ENCODE peak calls at places on chromosomes 2 and 18, in six cellular contexts. B is HFFc6, K is neural crest cell, J is fibroblast of mammary gland, C is foreskin fibroblast, U is transverse colon. E is an unnamed sample.

GRCh38 chr18:10792181-10792580 is 266.4 kb downstream of the NAPG start:
- DNase-seq in B (no peak), K (no peak), J (no peak), C (no peak), U (no peak), E (no peak)

GRCh38 chr2:70944291-70944690 is 8.6 kb downstream of the ATP6V1B1 start:
- DNase-seq in B (no peak), K (no peak), J (no peak), C (no peak), U (no peak), E (no peak)

GRCh38 chr18:49177812-49178211 is 227.0 kb upstream of the SMAD7 start:
- DNase-seq in B (peak; percentile 26), K (no peak), J (peak; percentile 72), C (peak; percentile 56), U (no peak), E (no peak)

GRCh38 chr2:238643400-238643907 is 204.4 kb upstream of the TWIST2 start:
- DNase-seq in B (no peak), K (no peak), J (peak; percentile 30), C (no peak), U (no peak), E (no peak)

GRCh38 chr2:199850718-199851498 is at the start of gene FTCDNL1:
- DNase-seq in B (peak; percentile 15), K (peak; percentile 56), J (peak; percentile 42), C (peak; percentile 77), U (peak; percentile 81), E (peak; percentile 71)

GRCh38 chr2:178256382-178257053 is 62.2 kb downstream of the OSBPL6 start:
- DNase-seq in B (no peak), K (no peak), J (no peak), C (peak; percentile 37), U (no peak), E (no peak)

GRCh38 chr2:221350621-221351020 is 221.5 kb downstream of the EPHA4 start:
- DNase-seq in B (no peak), K (no peak), J (peak; percentile 30), C (peak; percentile 64), U (no peak), E (no peak)

GRCh38 chr2:85753525-85754312 is at the start of gene ATOH8:
- DNase-seq in B (peak; percentile 59), K (peak; percentile 64), J (peak; percentile 61), C (peak; percentile 82), U (peak; percentile 68), E (peak; percentile 35)

GRCh38 chr2:9897331-9897737 is 54.1 kb downstream of the TAF1B start:
- DNase-seq in B (peak; percentile 88), K (no peak), J (peak; percentile 99), C (peak; percentile 98), U (peak; percentile 51), E (peak; percentile 33)

GRCh38 chr2:189951791-189952535 is 110.6 kb downstream of the MSTN start:
- DNase-seq in B (no peak), K (no peak), J (no peak), C (no peak), U (no peak), E (no peak)

GRCh38 chr2:190789074-190790004 is 91.3 kb upstream of the GLS start:
- DNase-seq in B (no peak), K (no peak), J (no peak), C (no peak), U (no peak), E (no peak)

GRCh38 chr2:53473236-53473635 is 294.4 kb upstream of the CHAC2 start:
- DNase-seq in B (no peak), K (no peak), J (no peak), C (no peak), U (peak; percentile 13), E (peak; percentile 12)

GRCh38 chr18:74654637-74655036 is 57.0 kb downstream of the ZNF407 start:
- DNase-seq in B (peak; percentile 33), K (no peak), J (peak; percentile 52), C (peak; percentile 41), U (no peak), E (no peak)

GRCh38 chr18:79881695-79882094 is 69.8 kb downstream of the SLC66A2 start:
- DNase-seq in B (no peak), K (no peak), J (no peak), C (no peak), U (no peak), E (no peak)

GRCh38 chr2:235135990-235136561 is 184.3 kb downstream of the SH3BP4 start:
- DNase-seq in B (peak; percentile 77), K (peak; percentile 85), J (peak; percentile 82), C (peak; percentile 90), U (peak; percentile 86), E (peak; percentile 91)

GRCh38 chr2:151483546-151483945 is 73.8 kb downstream of the RIF1 start:
- DNase-seq in B (no peak), K (no peak), J (no peak), C (no peak), U (no peak), E (no peak)

GRCh38 chr2:151482310-151482709 is 72.6 kb downstream of the RIF1 start:
- DNase-seq in B (no peak), K (no peak), J (no peak), C (no peak), U (no peak), E (no peak)

GRCh38 chr2:151484100-151484499 is 74.4 kb downstream of the RIF1 start:
- DNase-seq in B (no peak), K (no peak), J (no peak), C (no peak), U (no peak), E (no peak)

GRCh38 chr2:151478011-151478410 is 68.3 kb downstream of the RIF1 start:
- DNase-seq in B (peak; percentile 28), K (no peak), J (peak; percentile 38), C (peak; percentile 47), U (no peak), E (no peak)

GRCh38 chr2:151481744-151482143 is 72.0 kb downstream of the RIF1 start:
- DNase-seq in B (no peak), K (no peak), J (no peak), C (no peak), U (no peak), E (no peak)
- TF ChIP-seq CTCF in B (no peak), K (no peak), J (no peak), C (no peak), U (no peak), E (no peak)

GRCh38 chr2:33086400-33087015 is 139.8 kb downstream of the LTBP1 start:
- DNase-seq in B (no peak), K (no peak), J (peak; percentile 36), C (peak; percentile 45), U (peak; percentile 14), E (no peak)
- TF ChIP-seq CTCF in B (peak; percentile 44), K (no peak), J (peak; percentile 11), C (no peak), U (no peak), E (no peak)

DNA sequence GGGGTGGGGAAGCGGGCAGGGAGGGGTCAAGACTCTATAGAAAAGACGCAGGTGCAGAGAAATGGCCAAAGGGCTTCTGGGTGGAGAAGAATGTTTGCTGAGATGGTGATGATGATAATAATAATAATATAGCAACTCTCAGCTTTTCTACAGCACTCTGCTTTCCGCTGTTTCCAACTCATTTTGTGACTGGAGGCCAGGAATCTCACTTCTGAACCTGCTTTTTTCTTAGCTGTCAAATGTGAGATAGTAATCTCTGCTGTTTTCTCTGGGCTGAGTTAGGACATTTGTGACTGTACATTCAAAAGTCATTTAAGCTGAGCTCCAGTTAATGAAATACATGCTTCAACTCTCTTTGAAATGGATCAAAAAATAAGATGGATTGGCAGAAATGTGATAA is 58.4 kb downstream of the TNS1 start:
- DNase-seq in B (no peak), K (no peak), J (no peak), C (no peak), U (no peak), E (no peak)
- TF ChIP-seq CTCF in B (no peak), K (no peak), J (no peak), C (no peak), U (no peak), E (no peak)

GRCh38 chr2:168245074-168245825 is 2.1 kb downstream of the STK39 start:
- DNase-seq in B (no peak), K (no peak), J (no peak), C (peak; percentile 28), U (no peak), E (no peak)
- TF ChIP-seq CTCF in B (no peak), K (no peak), J (no peak), C (no peak), U (no peak), E (no peak)

DNA sequence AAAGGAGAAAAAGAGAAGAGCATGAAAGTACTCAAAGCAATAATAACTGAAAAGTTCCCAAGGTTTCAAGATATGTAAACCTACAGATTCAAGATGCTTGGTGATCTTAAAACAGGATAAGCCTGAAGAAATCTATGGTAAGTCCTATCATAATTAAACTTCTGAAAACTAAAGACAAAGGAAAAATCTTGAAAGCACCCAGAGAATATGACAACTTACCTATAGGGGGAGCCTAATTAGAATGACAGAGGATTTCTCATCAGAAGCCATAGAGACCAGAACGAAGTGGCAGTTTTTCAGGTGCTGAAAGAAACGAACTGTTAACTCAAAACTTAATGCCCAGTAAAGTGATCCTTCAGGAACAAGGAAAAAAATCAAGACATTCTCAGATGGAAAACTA is 59.7 kb downstream of the XDH start:
- DNase-seq in B (no peak), K (no peak), J (peak; percentile 31), C (peak; percentile 29), U (no peak), E (no peak)
- TF ChIP-seq CTCF in B (peak; percentile 75), K (peak; percentile 45), J (peak; percentile 57), C (peak; percentile 23), U (no peak), E (peak; percentile 50)

E was measured in BE2C.